ENCODE peak calls at places on chromosomes 13 and 19, in seven cellular contexts. U is fibroblast of pulmonary artery, S is fibroblast of mammary gland, A is breast epithelium, T is transverse colon, Y is AG09309, O is B cell. Q is an unnamed sample.

GRCh38 chr19:33998739-33999345 is 173.5 kb upstream of the LSM14A start:
- DNase-seq in U (peak), S (peak), A (no peak), T (no peak), Y (no peak), O (no peak), Q (no peak)

GRCh38 chr19:48415395-48415794 is 21.9 kb downstream of the GRIN2D start:
- DNase-seq in U (peak), S (peak), A (peak), T (peak), Y (no peak), O (peak), Q (peak)

GRCh38 chr19:5893907-5894703 is 9.5 kb downstream of the NDUFA11 start:
- DNase-seq in U (no peak), S (no peak), A (peak), T (no peak), Y (no peak), O (no peak), Q (no peak)

GRCh38 chr13:113616991-113617749 is 32.6 kb downstream of the TFDP1 start:
- DNase-seq in U (peak), S (no peak), A (no peak), T (no peak), Y (no peak), O (no peak), Q (no peak)

GRCh38 chr19:32253683-32254020 is 91.8 kb upstream of the ZNF507 start:
- DNase-seq in U (no peak), S (no peak), A (no peak), T (no peak), Y (no peak), O (no peak), Q (no peak)

GRCh38 chr19:14152713-14153112 is 16.3 kb upstream of the ASF1B start:
- DNase-seq in U (no peak), S (no peak), A (no peak), T (no peak), Y (no peak), O (no peak), Q (no peak)

GRCh38 chr19:7959209-7959608 is 15.7 kb upstream of the TIMM44 start:
- DNase-seq in U (no peak), S (no peak), A (no peak), T (no peak), Y (no peak), O (no peak), Q (no peak)

GRCh38 chr19:8308891-8309291 is 733 bp upstream of the CD320 start:
- DNase-seq in U (no peak), S (no peak), A (no peak), T (no peak), Y (no peak), O (no peak), Q (peak)

GRCh38 chr13:33015791-33016323 is 366 bp upstream of the KL start:
- DNase-seq in U (no peak), S (no peak), A (no peak), T (peak), Y (no peak), O (peak), Q (no peak)

GRCh38 chr19:42254083-42254849 is 662 bp downstream of the ERF start:
- DNase-seq in U (peak), S (peak), A (peak), T (peak), Y (no peak), O (peak), Q (peak)

GRCh38 chr13:36814465-36814864 is 4.6 kb upstream of the RFXAP start:
- DNase-seq in U (peak), S (no peak), A (no peak), T (no peak), Y (no peak), O (no peak), Q (no peak)

GRCh38 chr19:55410168-55410567 is 2.6 kb upstream of the UBE2S start:
- DNase-seq in U (no peak), S (no peak), A (no peak), T (no peak), Y (no peak), O (no peak), Q (no peak)

GRCh38 chr13:60755380-60756163 is 358.6 kb downstream of the TDRD3 start:
- DNase-seq in U (no peak), S (no peak), A (no peak), T (no peak), Y (no peak), O (no peak), Q (no peak)

GRCh38 chr19:30267332-30267731 is 104.9 kb upstream of the ZNF536 start:
- DNase-seq in U (no peak), S (no peak), A (no peak), T (no peak), Y (no peak), O (no peak), Q (no peak)

GRCh38 chr13:110758195-110758594 is 44.7 kb downstream of the ING1 start:
- DNase-seq in U (peak), S (peak), A (no peak), T (no peak), Y (peak), O (no peak), Q (no peak)

GRCh38 chr19:48807590-48808308 is 3.1 kb downstream of the BCAT2 start:
- DNase-seq in U (no peak), S (no peak), A (no peak), T (peak), Y (no peak), O (no peak), Q (no peak)

GRCh38 chr13:107124129-107124718 is 556.3 kb upstream of the ARGLU1 start:
- DNase-seq in U (peak), S (peak), A (no peak), T (no peak), Y (no peak), O (no peak), Q (no peak)

GRCh38 chr19:45170146-45171106 is 7.6 kb downstream of the TRAPPC6A start:
- DNase-seq in U (no peak), S (no peak), A (no peak), T (no peak), Y (no peak), O (no peak), Q (no peak)

GRCh38 chr13:24927810-24928404 is 163.9 kb downstream of the RNF17 start:
- DNase-seq in U (no peak), S (no peak), A (no peak), T (no peak), Y (no peak), O (no peak), Q (no peak)

GRCh38 chr13:26991508-26992181 is 180.0 kb downstream of the USP12 start:
- DNase-seq in U (no peak), S (no peak), A (no peak), T (no peak), Y (no peak), O (no peak), Q (no peak)

GRCh38 chr19:51541458-51542357 is 10.2 kb upstream of the SIGLEC6 start:
- DNase-seq in U (no peak), S (no peak), A (no peak), T (no peak), Y (no peak), O (no peak), Q (no peak)

GRCh38 chr19:42081584-42082258 is 5.8 kb downstream of the ZNF574 start:
- DNase-seq in U (peak), S (peak), A (no peak), T (no peak), Y (no peak), O (no peak), Q (no peak)

GRCh38 chr13:92074658-92075057 is 676.2 kb downstream of the GPC5 start:
- DNase-seq in U (peak), S (no peak), A (no peak), T (no peak), Y (no peak), O (no peak), Q (no peak)
- TF ChIP-seq CTCF in U (peak), S (no peak), A (no peak), T (no peak), Y (no peak), O (no peak), Q (no peak)

GRCh38 chr13:45492538-45492937 is 27.8 kb downstream of the COG3 start:
- DNase-seq in U (peak), S (peak), A (no peak), T (no peak), Y (no peak), O (no peak), Q (no peak)

GRCh38 chr13:45490068-45490467 is 25.3 kb downstream of the COG3 start:
- DNase-seq in U (no peak), S (no peak), A (no peak), T (no peak), Y (no peak), O (peak), Q (no peak)
- TF ChIP-seq CTCF in U (peak), S (no peak), A (no peak), T (peak), Y (no peak), O (peak), Q (peak)

GRCh38 chr19:4206818-4207484 is 22.4 kb upstream of the EBI3 start:
- DNase-seq in U (peak), S (peak), A (no peak), T (no peak), Y (no peak), O (no peak), Q (no peak)
- TF ChIP-seq CTCF in U (peak), S (peak), A (no peak), T (no peak), Y (peak), O (no peak), Q (no peak)

GRCh38 chr19:10424011-10424637 is 3.8 kb downstream of the PDE4A start:
- DNase-seq in U (peak), S (peak), A (peak), T (peak), Y (no peak), O (peak), Q (peak)
- TF ChIP-seq CTCF in U (peak), S (peak), A (peak), T (peak), Y (peak), O (peak), Q (peak)

GRCh38 chr19:11659612-11660011 is 62.3 kb downstream of the ZNF627 start:
- DNase-seq in U (peak), S (peak), A (no peak), T (no peak), Y (no peak), O (no peak), Q (no peak)
- TF ChIP-seq CTCF in U (peak), S (peak), A (no peak), T (peak), Y (peak), O (no peak), Q (no peak)

GRCh38 chr13:98541701-98542203 is 35.2 kb downstream of the STK24 start:
- DNase-seq in U (no peak), S (peak), A (no peak), T (no peak), Y (no peak), O (no peak), Q (no peak)
- TF ChIP-seq CTCF in U (no peak), S (peak), A (no peak), T (peak), Y (no peak), O (no peak), Q (no peak)

GRCh38 chr19:35516310-35516709 is 2.9 kb upstream of the DMKN start:
- DNase-seq in U (no peak), S (no peak), A (no peak), T (no peak), Y (no peak), O (no peak), Q (no peak)

GRCh38 chr19:35512831-35513230 is 618 bp downstream of the DMKN start:
- DNase-seq in U (no peak), S (no peak), A (no peak), T (no peak), Y (no peak), O (no peak), Q (no peak)

GRCh38 chr19:35511337-35511736 is 2.1 kb downstream of the DMKN start:
- DNase-seq in U (no peak), S (no peak), A (no peak), T (no peak), Y (no peak), O (no peak), Q (no peak)

GRCh38 chr19:35513231-35513974 is at the start of gene DMKN:
- DNase-seq in U (peak), S (peak), A (no peak), T (no peak), Y (peak), O (no peak), Q (no peak)

DNA sequence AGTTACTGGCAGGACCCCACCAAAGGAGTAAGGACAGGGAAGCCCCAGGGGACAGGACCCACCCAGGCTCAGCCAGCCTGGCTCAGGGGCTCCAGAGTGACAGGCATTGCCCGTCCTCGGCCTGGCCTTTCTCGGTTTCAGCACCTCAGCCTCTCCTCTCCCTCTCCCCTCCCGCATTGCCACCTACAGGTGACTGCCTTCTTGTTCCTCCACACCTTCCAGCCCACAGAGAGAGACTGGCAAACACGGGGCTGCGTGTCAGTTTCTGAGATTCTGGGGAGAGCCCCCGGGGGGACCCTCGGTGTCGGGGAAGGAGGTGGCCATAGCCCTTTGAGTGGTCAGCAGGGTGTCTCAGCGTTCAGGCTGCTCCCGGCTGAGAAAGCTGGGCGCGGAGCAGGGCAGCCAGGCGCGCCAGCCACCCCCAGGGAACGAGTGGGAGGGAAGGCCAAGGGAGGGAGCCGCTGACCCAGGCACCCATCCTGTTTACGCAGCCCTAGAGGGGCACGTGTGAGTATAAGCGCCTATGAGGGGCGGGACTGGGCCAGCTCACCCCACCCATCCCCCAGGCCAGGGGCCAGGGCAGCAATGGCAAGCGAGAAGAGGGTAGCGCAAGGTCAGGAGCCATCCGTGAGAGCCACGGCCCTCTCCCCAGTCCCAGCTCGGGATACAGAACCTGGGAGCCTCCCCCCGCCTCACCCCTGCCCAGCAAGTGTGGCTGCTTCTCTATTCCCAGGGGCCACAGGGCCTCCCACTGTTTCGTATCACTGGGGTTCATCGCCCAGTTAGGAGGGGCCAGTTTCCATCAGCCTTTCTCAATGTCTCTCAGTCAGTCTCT is 743 bp upstream of the DMKN start:
- DNase-seq in U (peak), S (peak), A (no peak), T (no peak), Y (no peak), O (no peak), Q (no peak)
- TF ChIP-seq CTCF in U (no peak), S (no peak), A (no peak), T (no peak), Y (no peak), O (no peak), Q (no peak)

DNA sequence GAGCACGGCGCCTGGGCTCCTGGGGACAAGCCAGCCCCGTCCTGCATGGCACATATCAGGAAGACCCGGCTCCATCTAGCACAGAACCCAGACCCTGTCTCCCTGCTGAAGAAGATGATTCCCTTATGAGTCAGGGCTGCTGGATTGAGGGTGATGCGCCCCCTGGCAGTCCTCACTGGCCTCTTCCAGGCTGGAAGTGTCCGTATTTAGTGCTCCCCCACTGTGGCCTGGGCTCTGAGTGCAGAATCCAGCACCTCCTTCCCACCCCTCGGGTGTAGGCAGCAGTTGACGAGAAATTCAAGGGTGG is 14.9 kb downstream of the COMP start:
- DNase-seq in U (peak), S (peak), A (no peak), T (no peak), Y (no peak), O (no peak), Q (no peak)
- TF ChIP-seq CTCF in U (peak), S (peak), A (no peak), T (no peak), Y (peak), O (no peak), Q (no peak)